ENCODE peak calls at places on chromosomes 13 and 19, in five cellular contexts. X is H1, D is SK-N-SH, P is K562, C is HepG2. N is an unnamed sample.

GRCh38 chr13:85657942-85658341 is 141.3 kb downstream of the SLITRK6 start:
- DNase-seq in X (no peak), P (no peak), D (no peak), C (no peak), N (no peak)

GRCh38 chr13:26599885-26600284 is 42.4 kb downstream of the WASF3 start:
- DNase-seq in C (no peak), D (no peak), X (no peak), P (no peak), N (no peak)

GRCh38 chr19:7865262-7865911 is 8.8 kb downstream of the PRR36 start:
- DNase-seq in P (peak), D (no peak), X (no peak), C (no peak), N (no peak)

GRCh38 chr13:51181752-51182383 is 40.3 kb upstream of the FAM124A start:
- DNase-seq in X (no peak), D (no peak), C (no peak), P (no peak), N (no peak)

GRCh38 chr19:16037424-16038195 is 38.7 kb upstream of the TPM4 start:
- DNase-seq in C (no peak), X (no peak), D (peak), P (no peak), N (no peak)

GRCh38 chr19:13834308-13834790 is 39.1 kb downstream of the ZSWIM4 start:
- DNase-seq in C (no peak), X (no peak), D (no peak), P (no peak), N (no peak)

GRCh38 chr19:525029-525428 is 6.5 kb upstream of the CDC34 start:
- DNase-seq in X (no peak), C (no peak), D (no peak), P (no peak), N (no peak)

GRCh38 chr13:77533875-77534788 is 1.4 kb upstream of the SCEL start:
- DNase-seq in C (no peak), X (no peak), P (no peak), D (no peak), N (no peak)

GRCh38 chr13:56953965-56954364 is 186.8 kb upstream of the PRR20A start:
- DNase-seq in X (no peak), D (no peak), C (no peak), P (no peak), N (no peak)

GRCh38 chr19:43132696-43133095 is 50.2 kb upstream of the PSG2 start:
- DNase-seq in P (no peak), C (no peak), X (no peak), D (no peak), N (no peak)

GRCh38 chr19:12993562-12993961 is 1.7 kb upstream of the NFIX start:
- DNase-seq in C (no peak), X (no peak), D (no peak), P (no peak), N (no peak)

GRCh38 chr13:34108396-34108795 is 290.4 kb downstream of the RFC3 start:
- DNase-seq in C (no peak), D (no peak), X (no peak), P (no peak), N (no peak)

GRCh38 chr19:38506723-38507550 is 73.4 kb downstream of the RYR1 start:
- DNase-seq in C (peak), X (peak), P (peak), D (peak), N (peak)

GRCh38 chr13:67438465-67438864 is 208.3 kb upstream of the PCDH9 start:
- DNase-seq in X (no peak), C (no peak), P (no peak), D (peak), N (no peak)

GRCh38 chr13:100517135-100517534 is 71.5 kb downstream of the GGACT start:
- DNase-seq in D (no peak), C (peak), P (no peak), X (no peak), N (no peak)

GRCh38 chr13:102699419-102699961 is 4.6 kb upstream of the METTL21C start:
- DNase-seq in X (no peak), C (no peak), D (no peak), P (no peak), N (no peak)

GRCh38 chr13:107351305-107351704 is 783.4 kb upstream of the ARGLU1 start:
- DNase-seq in D (no peak), X (no peak), P (no peak), C (no peak), N (no peak)

GRCh38 chr13:99265823-99266426 is 7.7 kb upstream of the GPR18 start:
- DNase-seq in X (no peak), P (peak), D (peak), C (peak), N (no peak)

GRCh38 chr19:33640773-33641172 is 19.0 kb downstream of the CHST8 start:
- DNase-seq in C (no peak), P (no peak), D (no peak), X (no peak), N (no peak)

GRCh38 chr19:10306327-10306726 is 3.3 kb downstream of the ZGLP1 start:
- DNase-seq in C (no peak), D (no peak), X (no peak), P (no peak), N (no peak)

GRCh38 chr19:15120135-15121026 is 13.2 kb downstream of the SYDE1 start:
- DNase-seq in P (no peak), X (no peak), D (no peak), C (no peak), N (no peak)

GRCh38 chr19:29714371-29714952 is 599 bp downstream of the C19orf12 start:
- DNase-seq in P (peak), D (no peak), X (no peak), C (no peak), N (no peak)

GRCh38 chr13:112783135-112783945 is 93.5 kb downstream of the ATP11A start:
- DNase-seq in C (no peak), D (peak), P (no peak), X (no peak), N (no peak)

GRCh38 chr13:59494560-59494970 is 669.2 kb downstream of the DIAPH3 start:
- DNase-seq in X (no peak), P (peak), D (no peak), C (no peak), N (no peak)

GRCh38 chr13:83883061-83883523 is 818 bp upstream of the SLITRK1 start:
- DNase-seq in X (no peak), D (no peak), C (no peak), P (no peak), N (no peak)

GRCh38 chr13:106484755-106485193 is 50.7 kb downstream of the EFNB2 start:
- DNase-seq in X (no peak), C (no peak), P (no peak), D (no peak), N (peak)

GRCh38 chr19:1063030-1063908 is 3.7 kb upstream of the ARHGAP45 start:
- DNase-seq in D (peak), X (no peak), P (peak), C (no peak), N (no peak)

GRCh38 chr13:49731766-49732165 is 40.5 kb upstream of the EBPL start:
- DNase-seq in C (no peak), X (no peak), D (no peak), P (no peak), N (no peak)

GRCh38 chr19:41000310-41000737 is 9.2 kb downstream of the CYP2B6 start:
- DNase-seq in D (no peak), X (no peak), P (peak), C (peak), N (no peak)

GRCh38 chr19:42386974-42387707 is 3.0 kb downstream of the CNFN start:
- DNase-seq in P (peak), D (peak), C (peak), X (no peak), N (peak)

GRCh38 chr19:57872450-57872849 is 16.4 kb downstream of the ZNF814 start:
- DNase-seq in X (no peak), P (no peak), D (no peak), C (no peak), N (no peak)

GRCh38 chr19:3054265-3054971 is 7.9 kb downstream of the TLE5 start:
- DNase-seq in P (no peak), X (no peak), C (no peak), D (no peak), N (no peak)

GRCh38 chr19:359653-359925 is 15.0 kb upstream of the MIER2 start:
- DNase-seq in X (no peak), C (no peak), P (no peak), D (no peak), N (no peak)

GRCh38 chr19:28289294-28290063 is 923.5 kb downstream of the UQCRFS1 start:
- DNase-seq in D (peak), X (no peak), P (no peak), C (no peak), N (no peak)

GRCh38 chr13:80011448-80012212 is 329.3 kb downstream of the SPRY2 start:
- DNase-seq in X (no peak), C (no peak), P (no peak), D (no peak), N (no peak)

GRCh38 chr13:44417446-44417845 is 43.8 kb downstream of the SERP2 start:
- DNase-seq in P (no peak), D (no peak), X (no peak), C (peak), N (no peak)

GRCh38 chr13:64371461-64371860 is 2858.7 kb downstream of the PCDH9 start:
- DNase-seq in D (no peak), C (no peak), X (no peak), P (no peak), N (no peak)

DNA sequence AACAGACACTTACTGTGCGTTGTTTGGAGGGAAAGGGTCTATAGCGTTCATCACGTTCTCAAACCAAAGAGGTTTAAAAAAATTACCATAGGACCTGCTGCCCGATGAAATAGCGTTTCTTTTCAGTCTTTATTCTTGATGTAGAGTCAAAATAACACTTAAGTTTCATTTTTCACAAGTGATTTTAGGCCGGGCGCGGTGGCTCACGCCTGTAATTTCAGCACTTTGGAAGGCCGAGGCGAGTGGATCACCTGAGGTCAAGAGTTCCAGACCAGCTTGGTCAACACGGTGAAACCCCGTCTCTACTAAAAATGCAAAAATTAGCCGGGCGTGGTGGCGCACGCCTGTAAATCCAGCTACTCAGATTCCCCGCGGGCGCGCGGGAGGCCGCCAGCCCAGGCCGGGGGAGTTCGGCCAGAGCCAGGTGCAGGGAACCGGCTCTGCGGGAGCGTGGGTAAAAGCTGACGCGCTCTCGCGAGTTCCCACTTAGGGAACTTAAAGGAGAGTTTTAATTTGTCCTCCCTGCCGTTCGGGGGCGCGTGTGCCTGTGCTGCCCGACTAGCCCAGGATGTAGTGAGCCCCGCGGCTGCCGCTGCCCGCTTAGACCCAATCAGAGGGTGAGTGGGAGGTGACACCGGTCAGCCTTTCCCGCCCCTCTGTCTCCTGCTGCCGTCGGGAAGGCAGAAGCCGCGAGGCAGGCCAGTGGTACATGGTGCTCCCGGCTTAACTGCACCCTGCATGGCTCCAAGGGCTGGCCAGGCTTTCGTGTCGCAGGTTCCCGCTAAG is 35.8 kb upstream of the NEK3 start:
- DNase-seq in X (peak), D (peak), C (no peak), P (no peak), N (peak)
- TF ChIP-seq GABPA in X (no peak), D (no peak), C (no peak), P (no peak), N (no peak)

DNA sequence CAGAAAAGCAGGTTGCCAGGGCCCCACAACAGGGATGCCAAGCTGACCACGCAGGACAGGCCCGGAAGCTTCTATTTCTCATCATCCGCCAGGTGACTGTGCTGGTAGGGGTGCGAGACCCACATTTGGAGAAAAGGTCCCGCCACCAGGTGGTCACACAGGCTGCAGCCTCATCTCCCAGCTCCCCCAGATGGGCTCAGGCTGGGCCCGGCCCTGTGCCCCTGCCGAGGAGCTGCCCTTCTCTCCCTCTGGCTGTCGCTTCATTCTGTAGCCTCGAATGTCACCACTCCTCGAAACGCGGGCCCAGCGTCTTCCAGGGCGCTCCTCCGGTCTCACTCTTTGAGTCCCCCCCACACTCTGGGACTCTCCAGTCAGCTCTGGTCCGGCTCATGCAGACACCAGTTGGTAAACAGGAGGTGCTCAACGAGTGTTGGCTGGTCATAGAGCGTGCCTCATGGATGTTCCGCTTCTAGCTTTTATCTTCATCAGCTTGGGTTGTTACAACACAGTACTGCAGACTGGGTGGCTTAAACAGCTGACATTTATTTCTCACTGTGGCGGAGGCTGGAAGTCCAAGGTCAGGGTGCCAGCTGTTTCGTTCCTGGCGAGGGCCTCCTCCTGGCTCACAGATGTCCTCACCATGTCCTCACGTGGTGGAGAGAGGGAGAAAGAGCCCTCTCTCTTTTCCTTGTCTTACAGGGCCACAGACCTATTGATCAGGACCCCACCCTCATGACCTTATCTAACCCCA is 87.1 kb downstream of the TEX29 start:
- DNase-seq in C (peak), D (no peak), X (no peak), P (no peak), N (no peak)
- TF ChIP-seq GABPA in C (no peak), D (no peak), X (no peak), P (no peak), N (no peak)

DNA sequence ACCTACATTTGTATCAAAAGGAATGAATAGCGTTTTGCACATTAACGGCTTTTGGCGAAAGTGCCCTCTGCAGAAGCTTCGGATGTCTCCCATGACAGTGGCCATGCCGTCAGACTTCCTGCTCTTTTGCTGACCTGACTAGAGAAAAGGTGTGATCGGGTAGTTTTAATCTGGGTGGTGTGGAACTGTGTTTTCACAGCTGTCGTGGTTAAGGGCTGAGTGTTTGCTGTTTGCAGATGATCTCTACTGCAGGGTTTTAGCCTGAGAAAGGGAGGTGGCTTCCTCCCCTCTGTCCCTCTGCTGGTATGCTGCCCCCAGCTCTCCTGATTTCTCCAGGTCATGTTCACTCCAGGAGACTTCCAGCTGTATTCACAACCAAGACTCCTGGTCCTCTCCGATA is 22.4 kb downstream of the ZNF71 start:
- DNase-seq in D (no peak), C (no peak), P (no peak), X (no peak), N (no peak)
- TF ChIP-seq GABPA in D (no peak), C (no peak), P (no peak), X (no peak), N (no peak)

GRCh38 chr13:42746846-42747245 is 34.5 kb upstream of the FAM216B start:
- DNase-seq in P (no peak), C (no peak), X (no peak), D (no peak), N (no peak)
- TF ChIP-seq GABPA in P (no peak), C (no peak), X (no peak), D (no peak), N (no peak)

DNA sequence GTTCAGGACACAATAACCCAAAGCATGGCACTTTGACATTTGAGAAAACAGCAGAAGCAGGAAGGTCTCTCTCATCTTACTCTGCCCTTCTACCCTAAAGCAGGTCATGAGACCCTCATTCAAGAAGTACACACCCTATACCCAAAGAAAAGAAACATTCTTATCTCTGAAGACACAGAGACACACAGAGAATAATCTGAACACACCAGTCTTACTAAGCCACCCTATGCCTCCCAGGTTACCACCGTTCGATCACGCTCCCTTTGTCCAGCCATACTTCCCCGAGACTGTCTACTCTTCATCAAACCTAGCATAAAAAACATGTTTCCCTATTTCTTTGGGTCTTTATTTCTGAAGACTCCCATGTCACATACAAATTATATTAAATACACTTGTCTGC is 66.5 kb upstream of the ANKRD10 start:
- DNase-seq in P (peak), D (no peak), C (no peak), X (no peak), N (no peak)
- TF ChIP-seq GABPA in P (no peak), D (no peak), C (no peak), X (no peak), N (no peak)

DNA sequence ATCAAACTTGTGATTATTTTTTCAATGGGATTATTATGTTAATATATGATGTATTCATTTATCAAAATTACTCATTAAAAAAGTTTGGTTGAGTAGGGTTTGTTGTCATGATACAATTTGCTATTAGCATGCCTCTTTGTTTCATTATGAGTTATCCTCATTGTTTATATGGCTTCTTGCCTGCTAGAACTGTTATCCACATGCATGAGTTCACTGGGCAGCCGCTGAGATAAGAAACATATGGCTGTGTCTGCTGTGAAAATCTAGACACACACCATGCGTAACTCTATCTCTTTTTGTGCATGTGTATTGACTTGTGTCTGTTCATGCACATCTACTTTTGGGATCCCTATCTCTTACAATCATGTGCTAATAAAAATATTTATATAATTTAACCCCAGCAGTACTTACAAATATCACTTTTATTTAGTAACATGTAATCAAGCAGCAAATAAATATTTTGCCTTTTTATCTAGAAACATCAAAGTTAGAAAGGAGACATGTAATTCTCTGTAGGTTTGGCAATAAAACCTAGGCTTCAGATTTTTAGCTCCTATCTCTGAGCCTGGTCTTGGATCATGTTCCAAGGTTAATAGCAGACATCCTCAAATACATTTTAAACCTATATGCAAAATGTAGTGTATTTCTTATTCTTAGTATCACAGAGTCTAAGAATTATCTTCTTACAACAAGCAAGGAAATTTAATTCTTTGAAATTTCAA is 11.2 kb upstream of the KLF12 start:
- DNase-seq in D (peak), X (no peak), C (no peak), P (no peak), N (no peak)
- TF ChIP-seq GABPA in D (no peak), X (no peak), C (no peak), P (no peak), N (no peak)

N was measured in HL-60.